ENCODE peak calls at places on chromosomes 5 and 9, in five cellular contexts. One of them, this sample, is unnamed.

GRCh38 chr5:7794301-7794700 is 56.6 kb downstream of the CFAP90 start:
- DNase-seq in GM12878: peak; percentile 59
- DNase-seq in HepG2: no peak
- DNase-seq in K562: no peak
- DNase-seq in H1: no peak
- DNase-seq in this sample: peak; percentile 43

GRCh38 chr5:3107118-3107517 is 355.6 kb upstream of the IRX2 start:
- DNase-seq in HepG2: no peak
- DNase-seq in K562: no peak
- DNase-seq in GM12878: no peak
- DNase-seq in H1: no peak
- DNase-seq in this sample: peak; percentile 62

GRCh38 chr5:2267991-2268390 is 385.3 kb upstream of the IRX4 start:
- DNase-seq in H1: no peak
- DNase-seq in HepG2: no peak
- DNase-seq in GM12878: no peak
- DNase-seq in K562: no peak
- DNase-seq in this sample: no peak

GRCh38 chr5:157286761-157287211 is 20.9 kb downstream of the CYFIP2 start:
- DNase-seq in H1: no peak
- DNase-seq in K562: no peak
- DNase-seq in GM12878: no peak
- DNase-seq in HepG2: no peak
- DNase-seq in this sample: no peak

GRCh38 chr9:99181621-99182020 is 40.1 kb downstream of the ALG2 start:
- DNase-seq in HepG2: no peak
- DNase-seq in GM12878: peak; percentile 85
- DNase-seq in K562: no peak
- DNase-seq in H1: no peak
- DNase-seq in this sample: no peak

GRCh38 chr9:35646583-35647265 is 4.0 kb downstream of the SIT1 start:
- DNase-seq in GM12878: no peak
- DNase-seq in H1: no peak
- DNase-seq in HepG2: peak; percentile 78
- DNase-seq in K562: peak; percentile 92
- DNase-seq in this sample: peak; percentile 96

GRCh38 chr9:81113408-81114124 is 575.8 kb downstream of the TLE1 start:
- DNase-seq in GM12878: no peak
- DNase-seq in HepG2: no peak
- DNase-seq in H1: no peak
- DNase-seq in K562: no peak
- DNase-seq in this sample: peak; percentile 5

GRCh38 chr5:160747559-160747958 is 104.5 kb downstream of the ATP10B start:
- DNase-seq in HepG2: no peak
- DNase-seq in H1: no peak
- DNase-seq in K562: no peak
- DNase-seq in GM12878: no peak
- DNase-seq in this sample: no peak

GRCh38 chr5:146516151-146516475 is at the start of gene GPR151:
- DNase-seq in H1: no peak
- DNase-seq in GM12878: no peak
- DNase-seq in HepG2: no peak
- DNase-seq in K562: peak; percentile 8
- DNase-seq in this sample: peak; percentile 31

GRCh38 chr5:140038373-140038957 is 4.6 kb downstream of the NRG2 start:
- DNase-seq in H1: no peak
- DNase-seq in K562: no peak
- DNase-seq in GM12878: no peak
- DNase-seq in HepG2: no peak
- DNase-seq in this sample: peak; percentile 28

GRCh38 chr5:180113660-180114303 is 42.2 kb upstream of the RNF130 start:
- DNase-seq in K562: no peak
- DNase-seq in H1: no peak
- DNase-seq in HepG2: no peak
- DNase-seq in GM12878: no peak
- DNase-seq in this sample: no peak

GRCh38 chr5:139342423-139342723 is 719 bp downstream of the PAIP2 start:
- DNase-seq in HepG2: no peak
- DNase-seq in GM12878: no peak
- DNase-seq in H1: no peak
- DNase-seq in K562: no peak
- DNase-seq in this sample: no peak

GRCh38 chr9:2489838-2490314 is 131.7 kb upstream of the VLDLR start:
- DNase-seq in K562: no peak
- DNase-seq in GM12878: no peak
- DNase-seq in HepG2: no peak
- DNase-seq in H1: no peak
- DNase-seq in this sample: no peak

GRCh38 chr5:135648109-135648508 is 69.3 kb upstream of the CXCL14 start:
- DNase-seq in HepG2: no peak
- DNase-seq in H1: no peak
- DNase-seq in GM12878: no peak
- DNase-seq in K562: no peak
- DNase-seq in this sample: no peak

GRCh38 chr5:131981516-131981915 is 29.9 kb downstream of the ACSL6 start:
- DNase-seq in HepG2: no peak
- DNase-seq in GM12878: no peak
- DNase-seq in H1: no peak
- DNase-seq in K562: no peak
- DNase-seq in this sample: no peak

DNA sequence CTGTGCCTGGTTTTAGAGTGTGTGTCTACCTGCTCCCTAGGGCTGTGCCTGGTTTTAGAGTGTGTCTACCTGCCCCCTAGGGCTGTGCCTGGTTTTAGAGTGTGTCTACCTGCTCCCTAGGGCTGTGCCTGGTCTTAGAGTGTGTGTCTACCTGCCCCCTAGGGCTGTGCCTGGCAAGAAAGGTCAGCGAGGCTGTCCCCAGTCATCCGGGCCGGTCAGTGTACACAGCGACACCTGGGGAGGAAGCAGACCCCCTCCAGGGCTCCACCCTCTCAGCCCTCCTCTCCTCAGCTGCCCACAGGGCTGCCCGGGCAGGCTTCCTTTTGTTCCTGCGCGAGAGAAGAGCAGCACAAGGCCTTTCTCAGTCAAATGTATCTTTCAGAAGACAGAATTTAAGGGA is 4.1 kb downstream of the NRARP start:
- DNase-seq in K562: no peak
- DNase-seq in GM12878: no peak
- DNase-seq in HepG2: no peak
- DNase-seq in H1: no peak
- DNase-seq in this sample: no peak
- H3K27ac ChIP-seq in K562: no peak overlapping the region
- H3K27ac ChIP-seq in GM12878: no peak overlapping the region
- H3K27ac ChIP-seq in HepG2: no peak overlapping the region
- H3K27ac ChIP-seq in H1: no peak overlapping the region
- H3K27ac ChIP-seq in this sample: no peak overlapping the region

GRCh38 chr5:112528928-112529327 is 109.9 kb upstream of the EPB41L4A start:
- DNase-seq in H1: no peak
- DNase-seq in HepG2: no peak
- DNase-seq in K562: no peak
- DNase-seq in GM12878: no peak
- DNase-seq in this sample: no peak

GRCh38 chr5:112529525-112529924 is 110.4 kb upstream of the EPB41L4A start:
- DNase-seq in GM12878: no peak
- DNase-seq in HepG2: peak; percentile 6
- DNase-seq in H1: no peak
- DNase-seq in K562: peak; percentile 41
- DNase-seq in this sample: peak; percentile 62

GRCh38 chr5:112525217-112525616 is 106.1 kb upstream of the EPB41L4A start:
- DNase-seq in H1: no peak
- DNase-seq in HepG2: no peak
- DNase-seq in GM12878: no peak
- DNase-seq in K562: no peak
- DNase-seq in this sample: no peak
- H3K4me3 ChIP-seq in H1: no peak overlapping the region
- H3K4me3 ChIP-seq in HepG2: no peak overlapping the region
- H3K4me3 ChIP-seq in GM12878: no peak overlapping the region
- H3K4me3 ChIP-seq in K562: no peak overlapping the region
- H3K4me3 ChIP-seq in this sample: no peak overlapping the region

GRCh38 chr9:38082456-38083287 is 13.6 kb upstream of the SHB start:
- DNase-seq in K562: no peak
- DNase-seq in HepG2: no peak
- DNase-seq in GM12878: no peak
- DNase-seq in H1: no peak
- DNase-seq in this sample: no peak
- TF ChIP-seq CREB1 in K562: no peak
- TF ChIP-seq CREB1 in HepG2: no peak
- TF ChIP-seq CREB1 in GM12878: no peak
- TF ChIP-seq CREB1 in H1: no peak
- TF ChIP-seq CREB1 in this sample: no peak

GRCh38 chr9:117678882-117679281 is 25.3 kb upstream of the TLR4 start:
- DNase-seq in HepG2: no peak
- DNase-seq in K562: no peak
- DNase-seq in H1: no peak
- DNase-seq in GM12878: no peak
- DNase-seq in this sample: no peak
- H3K27ac ChIP-seq in HepG2: no peak overlapping the region
- H3K27ac ChIP-seq in K562: no peak overlapping the region
- H3K27ac ChIP-seq in H1: no peak overlapping the region
- H3K27ac ChIP-seq in GM12878: no peak overlapping the region
- H3K27ac ChIP-seq in this sample: no peak overlapping the region

DNA sequence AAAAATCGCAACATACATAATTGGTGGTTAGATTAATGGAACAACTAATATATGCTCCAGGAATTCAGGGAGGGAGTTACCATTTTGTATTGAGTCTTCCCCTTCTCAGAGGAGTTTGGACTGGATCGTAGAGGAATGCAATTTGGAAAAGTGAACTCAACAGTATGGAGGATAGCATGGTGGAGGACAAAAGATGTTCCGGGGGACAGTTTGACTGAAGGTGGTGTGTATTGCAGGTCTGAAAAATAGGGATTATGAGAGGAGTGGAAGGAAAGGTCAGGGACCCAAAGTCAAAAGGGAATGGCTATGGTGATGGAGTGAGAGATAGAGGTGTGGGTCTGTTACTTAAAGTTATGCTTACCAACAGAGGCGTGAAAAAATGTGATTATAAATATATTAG is 1.5 kb downstream of the DNAJC21 start:
- DNase-seq in HepG2: no peak
- DNase-seq in GM12878: no peak
- DNase-seq in K562: no peak
- DNase-seq in H1: no peak
- DNase-seq in this sample: no peak
- H3K4me3 ChIP-seq in HepG2: peak overlapping the region; percentile 96
- H3K4me3 ChIP-seq in GM12878: peak overlapping the region; percentile 83
- H3K4me3 ChIP-seq in K562: peak overlapping the region; percentile 84
- H3K4me3 ChIP-seq in H1: peak overlapping the region; percentile 92
- H3K4me3 ChIP-seq in this sample: peak overlapping the region; percentile 73

DNA sequence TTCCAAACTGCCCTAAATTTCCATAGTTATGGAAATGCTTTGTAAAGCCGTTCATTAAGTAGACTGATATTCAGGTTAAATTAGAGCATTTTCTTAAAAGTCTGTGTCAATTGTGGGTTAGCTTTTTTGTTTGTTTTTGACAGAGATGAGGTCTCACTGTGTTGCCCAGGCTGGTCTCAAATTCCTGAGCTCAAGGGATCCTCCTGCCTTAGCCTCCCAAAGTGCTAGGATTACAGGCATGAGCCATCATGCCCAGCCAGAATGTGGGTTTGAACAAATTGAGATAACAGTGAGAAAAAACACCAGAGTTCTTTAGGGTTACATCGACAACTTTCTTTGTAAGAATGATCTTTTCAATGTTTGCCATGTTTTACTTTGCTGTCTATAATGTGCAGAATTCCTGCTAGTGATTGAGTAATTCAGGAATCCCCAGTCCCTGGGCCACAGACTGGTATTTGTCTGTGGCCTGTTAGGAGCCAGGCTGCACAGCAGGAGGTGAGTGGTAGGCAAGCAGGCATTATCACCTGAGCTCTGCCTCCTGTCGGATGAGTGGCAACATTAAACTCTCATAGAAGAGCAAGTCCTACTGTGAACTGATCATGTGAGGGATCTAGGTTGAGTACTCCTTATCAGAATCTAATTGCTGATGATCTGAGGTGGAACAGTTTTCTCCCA is 80.5 kb downstream of the RAI14 start:
- DNase-seq in K562: no peak
- DNase-seq in HepG2: peak; percentile 40
- DNase-seq in H1: peak; percentile 31
- DNase-seq in GM12878: no peak
- DNase-seq in this sample: peak; percentile 64
- TF ChIP-seq CREB1 in K562: no peak
- TF ChIP-seq CREB1 in HepG2: no peak
- TF ChIP-seq CREB1 in H1: no peak
- TF ChIP-seq CREB1 in GM12878: no peak
- TF ChIP-seq CREB1 in this sample: no peak